ENCODE peak calls at places on chromosomes 11 and 22, in eight cellular contexts. F is AG04449, A is AG10803, C is dorsolateral prefrontal cortex, S is PC-3, E is MM.1S, Y is cardiac muscle cell, K is fibroblast of pulmonary artery. I is an unnamed sample.

GRCh38 chr11:102453286-102453797 is 777 bp upstream of the TMEM123 start:
- DNase-seq in F (no peak), A (no peak), C (peak; percentile 40), S (peak; percentile 42), E (peak; percentile 30), Y (no peak), K (no peak), I (no peak)

GRCh38 chr11:101915811-101916291 is 471 bp downstream of the ANGPTL5 start:
- DNase-seq in F (no peak), A (peak; percentile 75), C (no peak), S (peak; percentile 52), E (peak; percentile 68), Y (peak; percentile 70), K (peak; percentile 75), I (peak; percentile 47)

GRCh38 chr22:29940526-29940925 is 57.6 kb downstream of the MTMR3 start:
- DNase-seq in F (no peak), A (no peak), C (no peak), S (no peak), E (no peak), Y (no peak), K (no peak), I (no peak)

GRCh38 chr11:13776134-13776815 is 107.8 kb downstream of the FAR1 start:
- DNase-seq in F (no peak), A (no peak), C (no peak), S (peak; percentile 64), E (peak; percentile 31), Y (no peak), K (peak; percentile 6), I (no peak)

GRCh38 chr22:35411112-35411511 is 11.2 kb downstream of the MCM5 start:
- DNase-seq in F (no peak), A (no peak), C (no peak), S (no peak), E (no peak), Y (no peak), K (no peak), I (no peak)

GRCh38 chr11:26348776-26349175 is 16.8 kb downstream of the ANO3 start:
- DNase-seq in F (no peak), A (no peak), C (no peak), S (no peak), E (no peak), Y (peak; percentile 34), K (peak; percentile 20), I (peak; percentile 3)

GRCh38 chr11:115745041-115745440 is 240.8 kb upstream of the CADM1 start:
- DNase-seq in F (no peak), A (no peak), C (no peak), S (no peak), E (no peak), Y (no peak), K (no peak), I (no peak)

GRCh38 chr11:44609028-44609782 is 43.7 kb downstream of the CD82 start:
- DNase-seq in F (no peak), A (no peak), C (no peak), S (no peak), E (no peak), Y (no peak), K (no peak), I (no peak)

DNA sequence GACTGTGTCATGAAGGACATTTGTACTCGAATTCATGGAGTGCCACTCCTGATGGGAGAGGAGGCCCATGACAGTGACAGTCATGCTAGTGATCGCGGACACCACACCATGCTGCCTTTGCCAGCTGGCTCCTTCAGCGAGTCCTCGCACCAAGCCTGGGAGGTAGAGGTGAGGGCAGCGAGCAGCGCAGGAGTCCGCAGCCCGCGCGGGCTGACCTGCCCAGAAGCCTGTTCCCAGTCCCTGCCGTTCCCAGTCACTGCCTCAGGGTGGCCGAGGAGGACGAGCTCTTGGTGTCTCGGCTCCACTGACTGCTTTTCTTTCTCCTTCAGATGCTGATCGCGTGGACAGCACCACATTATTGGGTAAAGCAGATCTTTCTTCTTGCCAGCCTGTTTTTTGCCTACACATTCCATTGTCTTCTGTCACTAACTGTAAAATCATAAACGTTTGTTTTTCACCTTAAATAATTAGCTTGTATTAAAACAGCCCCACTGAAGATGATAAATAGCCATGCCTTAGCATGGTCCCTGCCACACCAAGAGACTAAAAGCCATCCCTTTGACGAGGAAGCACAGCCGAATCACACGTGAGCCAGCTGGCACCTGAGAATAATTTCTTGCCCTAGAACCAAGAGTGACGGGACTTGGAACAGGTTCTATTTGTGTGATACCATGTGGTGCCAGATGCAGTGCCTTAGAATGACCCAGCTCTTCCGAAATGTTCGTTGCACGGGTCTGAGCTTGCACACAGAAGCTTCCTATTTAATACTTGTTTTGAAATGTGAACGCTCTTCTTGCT is 25.5 kb downstream of the FAM118A start:
- DNase-seq in F (no peak), A (peak; percentile 54), C (no peak), S (no peak), E (no peak), Y (no peak), K (no peak), I (peak; percentile 14)
- TF ChIP-seq CTCF in F (peak; percentile 4), A (peak; percentile 45), C (no peak), S (no peak), E (no peak), Y (no peak), K (no peak), I (peak; percentile 21)

DNA sequence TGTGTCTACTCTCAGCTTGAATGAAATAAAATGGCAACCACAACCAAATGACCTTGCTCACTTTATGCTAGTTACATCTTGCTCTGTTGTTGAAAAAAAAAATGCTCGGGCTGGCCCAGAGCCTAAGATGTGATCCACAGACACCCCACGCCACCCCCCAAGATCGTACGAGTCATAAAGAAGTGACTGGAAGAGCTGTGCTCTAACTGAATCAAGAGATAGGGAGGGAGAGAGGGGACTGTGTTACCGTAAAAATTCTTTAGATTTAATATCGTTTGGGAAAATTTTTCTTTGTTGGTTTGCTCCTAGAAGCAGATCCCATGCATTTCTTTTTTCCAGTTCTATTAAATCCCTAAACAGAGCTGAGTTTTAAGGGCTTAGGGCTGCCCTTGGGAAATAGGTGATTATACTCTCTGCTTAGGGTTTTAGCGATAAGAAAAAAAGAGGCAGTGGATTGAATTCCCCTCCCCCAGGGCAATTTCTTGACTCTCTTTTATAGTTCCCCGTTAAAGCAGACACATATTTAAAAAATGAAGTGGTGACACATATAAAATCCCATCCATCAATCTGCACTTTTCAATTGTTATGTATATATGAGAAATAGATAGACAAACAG is 14.5 kb downstream of the MAML2 start:
- DNase-seq in F (no peak), A (no peak), C (no peak), S (peak; percentile 34), E (no peak), Y (peak; percentile 45), K (no peak), I (peak; percentile 56)
- H3K4me3 ChIP-seq in F (no peak overlapping the region), A (no peak overlapping the region), C (no peak overlapping the region), S (no peak overlapping the region), E (no peak overlapping the region), Y (no peak overlapping the region), K (no peak overlapping the region), I (peak overlapping the region; percentile 4)

DNA sequence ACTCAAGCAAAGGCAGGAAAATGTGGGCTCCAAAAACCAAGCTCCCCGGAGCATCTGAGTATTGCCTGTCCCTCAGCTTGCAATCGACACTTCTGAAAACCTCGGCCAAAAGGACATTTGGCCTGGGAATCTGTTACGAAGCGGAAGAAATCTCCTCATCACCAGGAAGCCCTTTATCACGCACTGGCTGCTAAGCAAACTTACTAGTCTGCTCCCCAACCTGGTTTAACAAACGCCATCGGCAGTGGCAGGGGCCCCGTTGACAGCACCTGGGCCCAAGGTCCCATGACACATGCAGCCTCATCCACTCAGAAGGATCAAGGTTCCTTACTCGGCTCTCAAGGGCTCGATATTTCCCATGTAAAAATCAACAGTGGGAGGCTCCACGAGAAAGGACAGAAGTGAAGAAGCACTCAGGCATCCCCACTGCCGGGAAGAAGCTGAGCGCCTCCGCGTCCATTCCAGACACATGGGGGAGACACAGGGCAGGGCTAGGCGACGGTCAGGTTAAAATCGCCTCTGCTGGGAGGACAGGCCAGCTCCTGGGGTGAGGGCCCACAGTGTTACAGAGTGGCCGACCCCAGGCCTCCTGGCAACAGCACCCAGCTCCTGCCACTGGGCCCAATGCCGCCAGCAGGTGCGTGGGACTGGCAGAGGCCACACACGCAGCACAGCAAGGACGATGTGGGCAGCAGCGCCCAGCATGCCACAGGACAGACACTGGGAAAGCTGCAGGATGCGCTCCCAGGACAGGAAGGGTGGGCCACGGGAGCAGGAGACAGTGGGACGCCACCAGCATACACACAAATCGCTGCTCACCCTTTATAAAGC is 27.1 kb downstream of the BRD1 start:
- DNase-seq in F (no peak), A (no peak), C (no peak), S (no peak), E (no peak), Y (no peak), K (no peak), I (no peak)
- TF ChIP-seq CTCF in F (no peak), A (no peak), C (no peak), S (no peak), E (no peak), Y (no peak), K (no peak), I (no peak)

GRCh38 chr22:46499798-46500174 is 37.6 kb downstream of the CELSR1 start:
- DNase-seq in F (no peak), A (no peak), C (no peak), S (no peak), E (no peak), Y (no peak), K (no peak), I (no peak)
- H3K4me3 ChIP-seq in F (no peak overlapping the region), A (no peak overlapping the region), C (no peak overlapping the region), S (no peak overlapping the region), E (no peak overlapping the region), Y (no peak overlapping the region), K (no peak overlapping the region), I (no peak overlapping the region)

DNA sequence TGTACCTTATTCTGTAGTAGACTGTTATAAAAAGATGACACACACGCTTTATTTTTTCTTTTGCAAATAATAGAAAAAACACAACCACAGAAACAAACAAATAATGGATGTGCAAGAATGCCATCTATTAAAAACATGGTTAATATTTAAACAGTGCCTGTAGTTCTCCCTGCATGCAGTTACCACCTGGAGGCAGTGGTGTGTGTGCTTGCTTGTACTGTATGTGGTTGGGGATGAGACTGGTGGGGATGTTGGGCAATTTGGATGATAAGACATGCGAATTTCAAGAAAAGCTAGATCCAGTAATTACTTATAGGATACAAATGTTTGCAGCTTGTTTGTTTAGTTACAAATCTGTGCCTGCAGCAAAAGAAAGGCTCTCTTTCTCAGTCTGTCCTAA is 3.6 kb downstream of the C11orf87 start:
- DNase-seq in F (no peak), A (peak; percentile 47), C (no peak), S (no peak), E (no peak), Y (no peak), K (no peak), I (no peak)
- TF ChIP-seq CTCF in F (peak; percentile 13), A (peak; percentile 33), C (no peak), S (no peak), E (no peak), Y (peak; percentile 19), K (peak; percentile 6), I (peak; percentile 4)

GRCh38 chr22:43147821-43148220 is 3.5 kb upstream of the TSPO start:
- DNase-seq in F (no peak), A (no peak), C (no peak), S (no peak), E (peak; percentile 75), Y (no peak), K (no peak), I (no peak)
- H3K4me3 ChIP-seq in F (no peak overlapping the region), A (no peak overlapping the region), C (no peak overlapping the region), S (no peak overlapping the region), E (peak overlapping the region; percentile 38), Y (no peak overlapping the region), K (no peak overlapping the region), I (no peak overlapping the region)

DNA sequence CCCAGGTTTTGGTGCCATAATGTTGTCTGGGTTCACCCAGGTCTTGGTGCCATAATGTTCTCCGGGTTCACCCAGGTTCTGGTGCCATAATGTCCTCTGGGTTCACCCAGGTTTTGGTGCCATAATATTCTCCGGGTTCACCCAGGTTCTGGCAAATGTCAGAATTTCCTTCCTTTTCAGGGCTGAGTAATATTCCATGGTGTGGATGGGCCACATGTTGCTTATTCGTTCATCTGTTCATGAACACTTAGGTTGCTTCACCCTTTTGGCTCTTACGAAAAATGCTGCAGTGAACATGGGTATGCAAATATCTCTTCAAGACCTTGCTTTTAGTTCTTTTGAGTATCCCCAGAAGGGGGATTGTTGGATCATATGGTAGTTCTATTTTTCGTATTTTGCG is 15.1 kb upstream of the GRAMD4 start:
- DNase-seq in F (no peak), A (no peak), C (no peak), S (no peak), E (no peak), Y (no peak), K (no peak), I (no peak)
- TF ChIP-seq CTCF in F (no peak), A (no peak), C (no peak), S (no peak), E (no peak), Y (no peak), K (no peak), I (no peak)